ENCODE peak calls at places on chromosomes 6 and 20, in ten cellular contexts. One of them, this sample, is unnamed.

GRCh38 chr20:35306931-35307517 is 14.8 kb upstream of the FAM83C start:
- DNase-seq in mesothelial cell of epicardium: peak; percentile 49
- DNase-seq in B cell: no peak
- DNase-seq in CD4-positive, alpha-beta T cell: no peak
- DNase-seq in pancreas: no peak
- DNase-seq in fibroblast of lung: peak; percentile 87
- DNase-seq in heart right ventricle: peak; percentile 37
- DNase-seq in dorsolateral prefrontal cortex: peak; percentile 70
- DNase-seq in ovary: no peak
- DNase-seq in lung: peak; percentile 55
- DNase-seq in this sample: peak; percentile 74

GRCh38 chr6:40738551-40738950 is 151.4 kb upstream of the LRFN2 start:
- DNase-seq in B cell: no peak
- DNase-seq in pancreas: no peak
- DNase-seq in lung: no peak
- DNase-seq in ovary: no peak
- DNase-seq in mesothelial cell of epicardium: no peak
- DNase-seq in CD4-positive, alpha-beta T cell: no peak
- DNase-seq in fibroblast of lung: no peak
- DNase-seq in heart right ventricle: no peak
- DNase-seq in dorsolateral prefrontal cortex: no peak
- DNase-seq in this sample: no peak

GRCh38 chr6:14635195-14635594 is 517.6 kb downstream of the CD83 start:
- DNase-seq in fibroblast of lung: no peak
- DNase-seq in dorsolateral prefrontal cortex: no peak
- DNase-seq in ovary: no peak
- DNase-seq in heart right ventricle: no peak
- DNase-seq in CD4-positive, alpha-beta T cell: peak; percentile 48
- DNase-seq in mesothelial cell of epicardium: no peak
- DNase-seq in pancreas: no peak
- DNase-seq in lung: no peak
- DNase-seq in B cell: no peak
- DNase-seq in this sample: no peak

GRCh38 chr6:77136086-77136485 is 327.2 kb downstream of the HTR1B start:
- DNase-seq in pancreas: no peak
- DNase-seq in CD4-positive, alpha-beta T cell: no peak
- DNase-seq in dorsolateral prefrontal cortex: no peak
- DNase-seq in B cell: no peak
- DNase-seq in heart right ventricle: no peak
- DNase-seq in ovary: no peak
- DNase-seq in lung: no peak
- DNase-seq in fibroblast of lung: no peak
- DNase-seq in mesothelial cell of epicardium: no peak
- DNase-seq in this sample: no peak

GRCh38 chr6:105097288-105097687 is 82.5 kb downstream of the POPDC3 start:
- DNase-seq in pancreas: peak; percentile 83
- DNase-seq in CD4-positive, alpha-beta T cell: no peak
- DNase-seq in ovary: no peak
- DNase-seq in fibroblast of lung: no peak
- DNase-seq in B cell: no peak
- DNase-seq in mesothelial cell of epicardium: no peak
- DNase-seq in heart right ventricle: no peak
- DNase-seq in lung: no peak
- DNase-seq in dorsolateral prefrontal cortex: no peak
- DNase-seq in this sample: no peak

GRCh38 chr20:53768329-53768728 is 174.7 kb upstream of the ZNF217 start:
- DNase-seq in fibroblast of lung: no peak
- DNase-seq in B cell: no peak
- DNase-seq in heart right ventricle: no peak
- DNase-seq in ovary: no peak
- DNase-seq in pancreas: no peak
- DNase-seq in CD4-positive, alpha-beta T cell: no peak
- DNase-seq in mesothelial cell of epicardium: no peak
- DNase-seq in dorsolateral prefrontal cortex: no peak
- DNase-seq in lung: no peak
- DNase-seq in this sample: no peak

GRCh38 chr6:134853111-134854055 is 96.5 kb downstream of the ALDH8A1 start:
- DNase-seq in ovary: no peak
- DNase-seq in fibroblast of lung: peak; percentile 32
- DNase-seq in B cell: no peak
- DNase-seq in mesothelial cell of epicardium: no peak
- DNase-seq in CD4-positive, alpha-beta T cell: no peak
- DNase-seq in dorsolateral prefrontal cortex: no peak
- DNase-seq in pancreas: no peak
- DNase-seq in lung: no peak
- DNase-seq in heart right ventricle: no peak
- DNase-seq in this sample: no peak

GRCh38 chr20:63484651-63485403 is 12.4 kb upstream of the KCNQ2 start:
- DNase-seq in mesothelial cell of epicardium: no peak
- DNase-seq in dorsolateral prefrontal cortex: no peak
- DNase-seq in lung: no peak
- DNase-seq in CD4-positive, alpha-beta T cell: no peak
- DNase-seq in ovary: no peak
- DNase-seq in fibroblast of lung: no peak
- DNase-seq in heart right ventricle: no peak
- DNase-seq in B cell: no peak
- DNase-seq in pancreas: no peak
- DNase-seq in this sample: no peak

GRCh38 chr20:59217794-59218193 is 54.2 kb downstream of the ZNF831 start:
- DNase-seq in B cell: no peak
- DNase-seq in heart right ventricle: no peak
- DNase-seq in fibroblast of lung: no peak
- DNase-seq in pancreas: no peak
- DNase-seq in ovary: no peak
- DNase-seq in dorsolateral prefrontal cortex: no peak
- DNase-seq in lung: no peak
- DNase-seq in mesothelial cell of epicardium: no peak
- DNase-seq in CD4-positive, alpha-beta T cell: no peak
- DNase-seq in this sample: no peak

GRCh38 chr20:59217162-59217561 is 53.5 kb downstream of the ZNF831 start:
- DNase-seq in heart right ventricle: no peak
- DNase-seq in B cell: no peak
- DNase-seq in dorsolateral prefrontal cortex: no peak
- DNase-seq in lung: no peak
- DNase-seq in CD4-positive, alpha-beta T cell: no peak
- DNase-seq in fibroblast of lung: no peak
- DNase-seq in pancreas: no peak
- DNase-seq in mesothelial cell of epicardium: no peak
- DNase-seq in ovary: no peak
- DNase-seq in this sample: no peak

GRCh38 chr20:59220161-59220560 is 56.5 kb downstream of the ZNF831 start:
- DNase-seq in B cell: no peak
- DNase-seq in lung: no peak
- DNase-seq in heart right ventricle: no peak
- DNase-seq in CD4-positive, alpha-beta T cell: no peak
- DNase-seq in ovary: no peak
- DNase-seq in mesothelial cell of epicardium: no peak
- DNase-seq in fibroblast of lung: no peak
- DNase-seq in dorsolateral prefrontal cortex: no peak
- DNase-seq in pancreas: no peak
- DNase-seq in this sample: no peak

GRCh38 chr20:59221049-59221748 is 57.6 kb downstream of the ZNF831 start:
- DNase-seq in B cell: no peak
- DNase-seq in heart right ventricle: peak; percentile 51
- DNase-seq in mesothelial cell of epicardium: no peak
- DNase-seq in ovary: no peak
- DNase-seq in fibroblast of lung: no peak
- DNase-seq in CD4-positive, alpha-beta T cell: no peak
- DNase-seq in lung: no peak
- DNase-seq in pancreas: no peak
- DNase-seq in dorsolateral prefrontal cortex: no peak
- DNase-seq in this sample: no peak

GRCh38 chr20:59219206-59219605 is 55.6 kb downstream of the ZNF831 start:
- DNase-seq in heart right ventricle: no peak
- DNase-seq in lung: no peak
- DNase-seq in fibroblast of lung: no peak
- DNase-seq in mesothelial cell of epicardium: no peak
- DNase-seq in CD4-positive, alpha-beta T cell: no peak
- DNase-seq in pancreas: no peak
- DNase-seq in B cell: no peak
- DNase-seq in ovary: no peak
- DNase-seq in dorsolateral prefrontal cortex: no peak
- DNase-seq in this sample: no peak
- TF ChIP-seq CTCF in heart right ventricle: no peak
- TF ChIP-seq CTCF in lung: no peak
- TF ChIP-seq CTCF in fibroblast of lung: no peak
- TF ChIP-seq CTCF in mesothelial cell of epicardium: no peak
- TF ChIP-seq CTCF in CD4-positive, alpha-beta T cell: no peak
- TF ChIP-seq CTCF in pancreas: no peak
- TF ChIP-seq CTCF in B cell: no peak
- TF ChIP-seq CTCF in ovary: no peak
- TF ChIP-seq CTCF in dorsolateral prefrontal cortex: no peak
- TF ChIP-seq CTCF in this sample: no peak

DNA sequence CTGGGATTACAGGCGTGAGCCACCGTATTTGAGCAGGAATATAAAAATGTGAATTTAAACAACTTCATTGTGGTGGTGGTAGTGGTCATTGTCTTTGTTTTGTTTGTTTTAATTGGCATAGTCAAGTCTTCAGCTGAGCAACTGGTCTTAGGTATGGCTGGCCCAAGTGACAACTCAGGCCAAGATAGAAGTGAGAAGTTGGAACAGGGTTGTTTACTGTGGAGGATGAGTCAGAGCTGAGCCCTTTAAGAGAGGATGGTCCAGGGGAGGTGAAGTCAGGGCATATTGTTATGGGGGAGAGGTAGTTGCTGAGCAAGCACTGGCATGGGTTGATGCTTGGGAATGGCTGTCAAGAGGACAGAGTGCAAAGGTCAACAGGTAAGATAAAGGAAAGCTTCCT is 308.2 kb downstream of the FARS2 start:
- DNase-seq in B cell: no peak
- DNase-seq in lung: no peak
- DNase-seq in dorsolateral prefrontal cortex: no peak
- DNase-seq in mesothelial cell of epicardium: no peak
- DNase-seq in heart right ventricle: no peak
- DNase-seq in fibroblast of lung: peak; percentile 22
- DNase-seq in pancreas: no peak
- DNase-seq in CD4-positive, alpha-beta T cell: no peak
- DNase-seq in ovary: no peak
- DNase-seq in this sample: no peak
- TF ChIP-seq CTCF in B cell: no peak
- TF ChIP-seq CTCF in lung: no peak
- TF ChIP-seq CTCF in dorsolateral prefrontal cortex: no peak
- TF ChIP-seq CTCF in mesothelial cell of epicardium: no peak
- TF ChIP-seq CTCF in heart right ventricle: no peak
- TF ChIP-seq CTCF in fibroblast of lung: no peak
- TF ChIP-seq CTCF in pancreas: no peak
- TF ChIP-seq CTCF in CD4-positive, alpha-beta T cell: no peak
- TF ChIP-seq CTCF in ovary: no peak
- TF ChIP-seq CTCF in this sample: no peak

GRCh38 chr6:9408718-9409117 is 973.4 kb upstream of the SLC35B3 start:
- DNase-seq in B cell: no peak
- DNase-seq in fibroblast of lung: peak; percentile 81
- DNase-seq in pancreas: no peak
- DNase-seq in heart right ventricle: no peak
- DNase-seq in ovary: no peak
- DNase-seq in dorsolateral prefrontal cortex: no peak
- DNase-seq in CD4-positive, alpha-beta T cell: no peak
- DNase-seq in mesothelial cell of epicardium: no peak
- DNase-seq in lung: no peak
- DNase-seq in this sample: no peak

GRCh38 chr6:9405825-9406224 is 970.5 kb upstream of the SLC35B3 start:
- DNase-seq in CD4-positive, alpha-beta T cell: no peak
- DNase-seq in lung: no peak
- DNase-seq in B cell: no peak
- DNase-seq in mesothelial cell of epicardium: no peak
- DNase-seq in ovary: no peak
- DNase-seq in heart right ventricle: no peak
- DNase-seq in dorsolateral prefrontal cortex: no peak
- DNase-seq in pancreas: no peak
- DNase-seq in fibroblast of lung: no peak
- DNase-seq in this sample: no peak

GRCh38 chr6:9401936-9402335 is 966.6 kb upstream of the SLC35B3 start:
- DNase-seq in mesothelial cell of epicardium: no peak
- DNase-seq in dorsolateral prefrontal cortex: no peak
- DNase-seq in CD4-positive, alpha-beta T cell: no peak
- DNase-seq in heart right ventricle: no peak
- DNase-seq in lung: no peak
- DNase-seq in fibroblast of lung: peak; percentile 14
- DNase-seq in B cell: no peak
- DNase-seq in pancreas: no peak
- DNase-seq in ovary: no peak
- DNase-seq in this sample: no peak

GRCh38 chr6:9405369-9405768 is 970.0 kb upstream of the SLC35B3 start:
- DNase-seq in mesothelial cell of epicardium: no peak
- DNase-seq in ovary: no peak
- DNase-seq in pancreas: no peak
- DNase-seq in CD4-positive, alpha-beta T cell: no peak
- DNase-seq in fibroblast of lung: peak; percentile 70
- DNase-seq in B cell: no peak
- DNase-seq in heart right ventricle: no peak
- DNase-seq in dorsolateral prefrontal cortex: no peak
- DNase-seq in lung: no peak
- DNase-seq in this sample: no peak

GRCh38 chr6:9404351-9405146 is 969.2 kb upstream of the SLC35B3 start:
- DNase-seq in heart right ventricle: no peak
- DNase-seq in B cell: no peak
- DNase-seq in mesothelial cell of epicardium: no peak
- DNase-seq in ovary: no peak
- DNase-seq in pancreas: no peak
- DNase-seq in CD4-positive, alpha-beta T cell: no peak
- DNase-seq in fibroblast of lung: peak; percentile 44
- DNase-seq in dorsolateral prefrontal cortex: no peak
- DNase-seq in lung: no peak
- DNase-seq in this sample: no peak
- TF ChIP-seq CTCF in heart right ventricle: no peak
- TF ChIP-seq CTCF in B cell: no peak
- TF ChIP-seq CTCF in mesothelial cell of epicardium: no peak
- TF ChIP-seq CTCF in ovary: no peak
- TF ChIP-seq CTCF in pancreas: no peak
- TF ChIP-seq CTCF in CD4-positive, alpha-beta T cell: no peak
- TF ChIP-seq CTCF in fibroblast of lung: no peak
- TF ChIP-seq CTCF in dorsolateral prefrontal cortex: no peak
- TF ChIP-seq CTCF in lung: no peak
- TF ChIP-seq CTCF in this sample: no peak

GRCh38 chr6:31825553-31825952 is 2.0 kb upstream of the HSPA1B start:
- DNase-seq in dorsolateral prefrontal cortex: no peak
- DNase-seq in B cell: no peak
- DNase-seq in ovary: no peak
- DNase-seq in fibroblast of lung: no peak
- DNase-seq in CD4-positive, alpha-beta T cell: no peak
- DNase-seq in heart right ventricle: no peak
- DNase-seq in lung: no peak
- DNase-seq in pancreas: no peak
- DNase-seq in mesothelial cell of epicardium: no peak
- DNase-seq in this sample: no peak

GRCh38 chr6:31821301-31822037 is 6.1 kb upstream of the HSPA1B start:
- DNase-seq in lung: peak; percentile 77
- DNase-seq in CD4-positive, alpha-beta T cell: peak; percentile 52
- DNase-seq in B cell: peak; percentile 70
- DNase-seq in mesothelial cell of epicardium: peak; percentile 57
- DNase-seq in ovary: peak; percentile 79
- DNase-seq in dorsolateral prefrontal cortex: peak; percentile 70
- DNase-seq in pancreas: peak; percentile 83
- DNase-seq in fibroblast of lung: peak; percentile 39
- DNase-seq in heart right ventricle: peak; percentile 57
- DNase-seq in this sample: peak; percentile 51

GRCh38 chr6:31826793-31827285 is 699 bp upstream of the HSPA1B start:
- DNase-seq in lung: peak; percentile 86
- DNase-seq in dorsolateral prefrontal cortex: peak; percentile 72
- DNase-seq in fibroblast of lung: no peak
- DNase-seq in CD4-positive, alpha-beta T cell: peak; percentile 54
- DNase-seq in ovary: peak; percentile 84
- DNase-seq in B cell: peak; percentile 55
- DNase-seq in heart right ventricle: peak; percentile 89
- DNase-seq in pancreas: peak; percentile 79
- DNase-seq in mesothelial cell of epicardium: peak; percentile 62
- DNase-seq in this sample: peak; percentile 22

GRCh38 chr6:31820051-31820389 is 4.7 kb downstream of the HSPA1A start:
- DNase-seq in CD4-positive, alpha-beta T cell: no peak
- DNase-seq in pancreas: no peak
- DNase-seq in lung: no peak
- DNase-seq in fibroblast of lung: no peak
- DNase-seq in B cell: no peak
- DNase-seq in dorsolateral prefrontal cortex: no peak
- DNase-seq in heart right ventricle: no peak
- DNase-seq in ovary: no peak
- DNase-seq in mesothelial cell of epicardium: no peak
- DNase-seq in this sample: no peak

DNA sequence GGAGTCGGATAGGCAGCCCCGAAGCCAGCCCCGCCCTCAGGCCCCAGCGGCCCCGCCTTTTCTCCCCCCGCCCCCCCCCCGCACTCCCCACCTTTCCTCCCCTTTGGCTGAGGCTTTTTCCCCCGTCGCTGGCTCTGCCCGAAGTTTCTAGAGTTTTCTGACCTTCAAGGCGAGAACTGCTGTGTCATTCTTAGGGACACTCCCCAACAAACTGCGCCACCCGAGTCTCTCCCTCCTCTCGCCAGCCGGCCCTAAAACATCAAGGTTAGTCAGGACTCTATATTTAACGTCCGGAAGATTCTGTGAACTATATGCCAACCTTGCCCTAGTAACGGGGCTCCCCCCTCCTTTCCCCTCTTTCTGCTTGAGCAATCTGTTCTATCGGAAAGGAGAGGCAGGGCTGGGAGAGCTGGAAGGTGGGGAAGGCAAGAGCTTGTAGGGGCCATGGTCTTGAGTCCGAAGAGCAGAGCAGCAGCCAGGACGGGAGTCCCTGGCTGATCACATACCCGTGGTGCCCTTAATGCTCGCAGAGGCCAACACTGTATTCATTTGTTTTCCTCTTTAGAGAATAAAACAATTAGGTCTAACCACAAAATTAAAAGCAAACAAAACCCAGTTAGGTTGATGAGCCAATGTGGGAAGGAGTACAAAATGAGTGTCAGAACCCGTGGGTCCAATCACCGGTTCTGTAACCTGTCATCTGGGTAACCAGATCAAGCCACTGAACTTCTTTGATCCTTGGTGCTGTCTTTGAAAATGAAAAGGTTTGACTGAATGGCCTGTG is 5.3 kb upstream of the HSPA1B start:
- DNase-seq in heart right ventricle: peak; percentile 88
- DNase-seq in B cell: peak; percentile 78
- DNase-seq in pancreas: peak; percentile 83
- DNase-seq in CD4-positive, alpha-beta T cell: peak; percentile 63
- DNase-seq in ovary: peak; percentile 84
- DNase-seq in lung: peak; percentile 85
- DNase-seq in mesothelial cell of epicardium: peak; percentile 58
- DNase-seq in fibroblast of lung: peak; percentile 92
- DNase-seq in dorsolateral prefrontal cortex: peak; percentile 70
- DNase-seq in this sample: peak; percentile 14
- TF ChIP-seq CTCF in heart right ventricle: no peak
- TF ChIP-seq CTCF in B cell: no peak
- TF ChIP-seq CTCF in pancreas: no peak
- TF ChIP-seq CTCF in CD4-positive, alpha-beta T cell: no peak
- TF ChIP-seq CTCF in ovary: no peak
- TF ChIP-seq CTCF in lung: no peak
- TF ChIP-seq CTCF in mesothelial cell of epicardium: no peak
- TF ChIP-seq CTCF in fibroblast of lung: no peak
- TF ChIP-seq CTCF in dorsolateral prefrontal cortex: no peak
- TF ChIP-seq CTCF in this sample: no peak

This sample was measured in endothelial cell.